ENCODE peak calls at places on chromosome 11, in four cellular contexts. U, Q, O and W are unnamed samples. For H3K36me3, the result is how much of the 10 kb centered on the place peaks cover.

GRCh38 chr11:75606099-75606498 is 44.0 kb downstream of the SERPINH1 start:
- DNase-seq in Q (no peak), O (no peak), U (no peak), W (no peak)

GRCh38 chr11:86523738-86524602 is 148.4 kb downstream of the ME3 start:
- DNase-seq in O (no peak), Q (no peak), U (no peak), W (no peak)

GRCh38 chr11:17786824-17787525 is 52.4 kb downstream of the KCNC1 start:
- DNase-seq in O (no peak), Q (no peak), U (no peak), W (no peak)

GRCh38 chr11:120637131-120637530 is 125.6 kb downstream of the GRIK4 start:
- DNase-seq in O (no peak), Q (peak), U (no peak), W (no peak)

GRCh38 chr11:19101803-19102520 is 15.0 kb upstream of the ZDHHC13 start:
- DNase-seq in O (no peak), U (no peak), Q (no peak), W (no peak)

GRCh38 chr11:65894034-65894591 is 3.6 kb downstream of the CCDC85B start:
- DNase-seq in Q (peak), O (no peak), U (peak), W (no peak)

GRCh38 chr11:8230921-8231847 is 32.5 kb downstream of the LMO1 start:
- DNase-seq in Q (peak), O (no peak), U (no peak), W (no peak)

GRCh38 chr11:73203322-73203721 is 14.8 kb upstream of the P2RY2 start:
- DNase-seq in Q (no peak), U (no peak), O (no peak), W (no peak)

GRCh38 chr11:73475549-73475948 is 99.3 kb downstream of the RELT start:
- DNase-seq in Q (no peak), U (no peak), O (no peak), W (no peak)

GRCh38 chr11:61357233-61357893 is 4.3 kb downstream of the CYB561A3 start:
- DNase-seq in U (no peak), O (no peak), Q (no peak), W (no peak)

DNA sequence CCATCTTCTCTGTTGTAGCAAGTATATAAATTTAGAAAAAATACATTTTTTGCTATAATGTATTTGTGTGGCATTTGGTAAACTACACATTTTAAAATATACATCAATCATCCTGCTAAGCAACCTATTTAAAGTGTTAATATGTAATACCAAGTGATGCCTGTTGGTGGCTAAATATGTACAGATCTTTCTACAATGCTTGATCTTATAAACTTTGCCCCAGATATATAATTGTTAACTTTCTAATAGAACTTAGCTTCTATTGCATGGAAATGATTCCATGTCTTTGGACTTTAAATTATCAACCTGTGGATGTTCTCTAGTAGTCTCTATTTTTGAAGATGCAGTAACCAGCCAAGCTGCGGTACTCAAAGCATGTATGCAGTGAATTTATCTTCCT is 1260.4 kb upstream of the RAG2 start:
- DNase-seq in U (no peak), O (no peak), Q (no peak), W (no peak)
- TF ChIP-seq CTCF in U (no peak), O (no peak), Q (no peak), W (peak)

GRCh38 chr11:57775474-57775873 is 13.9 kb downstream of the CTNND1 start:
- DNase-seq in U (peak), O (no peak), Q (no peak), W (no peak)

GRCh38 chr11:57777969-57778317 is 16.3 kb downstream of the CTNND1 start:
- DNase-seq in U (peak), Q (no peak), O (no peak), W (no peak)

GRCh38 chr11:57778318-57779037 is 16.9 kb downstream of the CTNND1 start:
- DNase-seq in U (peak), O (no peak), Q (peak), W (peak)

GRCh38 chr11:57776101-57776511 is 14.5 kb downstream of the CTNND1 start:
- DNase-seq in O (peak), U (peak), Q (no peak), W (no peak)

DNA sequence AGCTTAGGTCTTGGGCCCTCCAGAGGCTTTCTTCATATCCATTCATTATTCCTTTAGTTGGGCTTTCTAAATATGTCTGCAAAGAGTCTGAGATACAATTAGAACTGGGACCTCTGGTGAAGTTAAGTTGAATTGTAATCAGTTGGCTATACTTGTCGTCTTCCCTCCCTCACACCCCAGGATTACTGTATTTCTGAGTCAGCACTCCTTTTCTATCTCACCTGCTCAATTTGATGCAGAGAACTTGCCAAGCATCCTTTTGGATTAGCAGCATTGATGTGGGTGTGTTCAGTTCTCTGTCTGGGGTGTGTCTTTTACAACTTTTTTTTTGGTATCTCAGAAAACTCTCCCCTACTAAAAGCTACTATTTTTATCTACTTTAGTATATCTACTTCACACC is 15.0 kb downstream of the CTNND1 start:
- DNase-seq in O (no peak), U (no peak), Q (no peak), W (no peak)
- H3K4me3 ChIP-seq in O (no peak), U (peak), Q (peak), W (no peak)

DNA sequence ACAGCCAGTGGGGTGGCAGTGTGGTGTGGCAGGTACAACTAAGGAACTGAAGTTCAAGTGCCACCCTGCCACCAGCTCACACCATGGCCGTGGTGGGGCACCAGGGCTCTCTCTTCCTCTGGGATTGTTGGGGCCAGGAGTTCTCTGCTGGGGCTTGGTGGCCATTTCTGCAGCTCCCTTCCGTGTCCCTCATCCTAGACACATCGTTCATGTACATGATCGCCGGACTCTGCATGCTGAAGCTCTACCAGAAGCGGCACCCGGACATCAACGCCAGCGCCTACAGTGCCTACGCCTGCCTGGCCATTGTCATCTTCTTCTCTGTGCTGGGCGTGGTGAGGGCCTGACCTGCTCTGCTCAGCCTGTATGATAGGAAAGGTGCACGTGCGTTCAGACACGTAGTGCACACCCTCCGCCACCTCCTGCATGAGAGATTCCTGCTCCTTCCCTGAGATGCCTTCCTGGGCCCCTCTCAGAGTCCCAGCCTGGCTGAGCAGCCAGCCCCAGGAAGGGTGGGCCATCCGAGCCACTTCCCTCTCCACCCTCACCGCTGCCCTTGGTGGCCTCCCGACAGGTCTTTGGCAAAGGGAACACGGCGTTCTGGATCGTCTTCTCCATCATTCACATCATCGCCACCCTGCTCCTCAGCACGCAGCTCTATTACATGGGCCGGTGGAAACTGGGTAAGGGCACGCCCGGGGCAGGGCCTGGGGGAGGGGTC is 7.3 kb upstream of the TAGLN start:
- DNase-seq in Q (peak), O (no peak), U (no peak), W (no peak)
- H3K36me3 ChIP-seq in Q (under half), O (under half), U (under half), W (under half)

DNA sequence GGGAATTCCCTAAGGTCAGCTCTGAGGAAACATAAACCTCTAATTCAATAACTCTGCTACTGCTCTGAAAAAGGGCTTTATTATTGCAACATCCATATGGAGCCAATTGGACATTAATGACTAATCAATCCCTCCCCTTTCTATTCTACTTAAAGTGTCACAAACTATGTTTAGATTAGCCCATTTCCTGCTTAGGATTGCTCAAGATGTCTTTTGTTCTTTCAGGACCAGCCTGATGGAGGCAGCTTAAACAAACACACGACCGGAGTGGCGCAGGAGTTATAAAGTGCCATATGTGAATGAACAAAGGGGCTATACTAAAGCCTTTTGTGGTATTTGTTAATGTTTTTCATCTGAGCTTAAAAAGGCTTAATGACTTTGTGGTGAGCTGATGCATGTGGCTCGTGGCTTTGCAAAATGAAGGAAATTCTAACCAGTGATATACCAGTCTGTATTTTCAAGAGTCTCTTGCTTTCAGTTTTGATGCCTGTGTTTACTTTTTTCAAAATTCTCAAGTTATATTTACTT is 354.4 kb downstream of the SOX6 start:
- DNase-seq in O (peak), Q (no peak), U (no peak), W (no peak)
- TF ChIP-seq CTCF in O (no peak), Q (no peak), U (no peak), W (no peak)

GRCh38 chr11:20668844-20669832 is at the start of gene NELL1:
- DNase-seq in Q (peak), U (no peak), O (peak), W (peak)
- H3K4me3 ChIP-seq in Q (peak), U (peak), O (peak), W (peak)

GRCh38 chr11:69813839-69814238 is 5.4 kb downstream of the FGF3 start:
- DNase-seq in Q (no peak), U (no peak), O (no peak), W (no peak)
- H3K36me3 ChIP-seq in Q (under half), U (under half), O (under half), W (under half)